ENCODE peak calls at places on chromosomes 3 and 15, in seven cellular contexts. One of them, this sample, is unnamed.

GRCh38 chr15:101458908-101459578 is 30.5 kb downstream of the PCSK6 start:
- DNase-seq in NCI-H345: no peak
- DNase-seq in activated T-cell treated with anti-CD3 and anti-CD28 coated beads, Interleukin-2, amount 50 U/mL, for 72 hours: no peak
- DNase-seq in psoas muscle: peak; percentile 45
- DNase-seq in Ammon's horn: no peak
- DNase-seq in LHCN-M2: no peak
- DNase-seq in endothelial cell: peak; percentile 13
- DNase-seq in this sample: no peak

GRCh38 chr3:124315215-124316033 is 323.5 kb upstream of the ROPN1 start:
- DNase-seq in Ammon's horn: no peak
- DNase-seq in endothelial cell: no peak
- DNase-seq in activated T-cell treated with anti-CD3 and anti-CD28 coated beads, Interleukin-2, amount 50 U/mL, for 72 hours: no peak
- DNase-seq in psoas muscle: no peak
- DNase-seq in LHCN-M2: peak; percentile 42
- DNase-seq in NCI-H345: no peak
- DNase-seq in this sample: no peak

GRCh38 chr3:188244395-188244861 is 90.5 kb downstream of the LPP start:
- DNase-seq in LHCN-M2: peak; percentile 91
- DNase-seq in activated T-cell treated with anti-CD3 and anti-CD28 coated beads, Interleukin-2, amount 50 U/mL, for 72 hours: no peak
- DNase-seq in Ammon's horn: no peak
- DNase-seq in endothelial cell: no peak
- DNase-seq in psoas muscle: no peak
- DNase-seq in NCI-H345: no peak
- DNase-seq in this sample: no peak

GRCh38 chr3:45218578-45219390 is 7.3 kb downstream of the TMEM158 start:
- DNase-seq in NCI-H345: no peak
- DNase-seq in Ammon's horn: no peak
- DNase-seq in endothelial cell: no peak
- DNase-seq in psoas muscle: no peak
- DNase-seq in activated T-cell treated with anti-CD3 and anti-CD28 coated beads, Interleukin-2, amount 50 U/mL, for 72 hours: no peak
- DNase-seq in LHCN-M2: peak; percentile 86
- DNase-seq in this sample: no peak

GRCh38 chr15:70775160-70775559 is 11.8 kb upstream of the UACA start:
- DNase-seq in Ammon's horn: no peak
- DNase-seq in activated T-cell treated with anti-CD3 and anti-CD28 coated beads, Interleukin-2, amount 50 U/mL, for 72 hours: no peak
- DNase-seq in NCI-H345: no peak
- DNase-seq in psoas muscle: no peak
- DNase-seq in LHCN-M2: peak; percentile 93
- DNase-seq in endothelial cell: no peak
- DNase-seq in this sample: no peak

GRCh38 chr3:32056559-32057290 is 49.7 kb upstream of the GPD1L start:
- DNase-seq in NCI-H345: no peak
- DNase-seq in activated T-cell treated with anti-CD3 and anti-CD28 coated beads, Interleukin-2, amount 50 U/mL, for 72 hours: no peak
- DNase-seq in endothelial cell: no peak
- DNase-seq in psoas muscle: no peak
- DNase-seq in Ammon's horn: no peak
- DNase-seq in LHCN-M2: no peak
- DNase-seq in this sample: no peak

GRCh38 chr3:73498764-73499622 is 125.7 kb downstream of the PDZRN3 start:
- DNase-seq in endothelial cell: no peak
- DNase-seq in Ammon's horn: no peak
- DNase-seq in psoas muscle: no peak
- DNase-seq in activated T-cell treated with anti-CD3 and anti-CD28 coated beads, Interleukin-2, amount 50 U/mL, for 72 hours: peak; percentile 9
- DNase-seq in LHCN-M2: no peak
- DNase-seq in NCI-H345: no peak
- DNase-seq in this sample: no peak

GRCh38 chr15:40050788-40051615 is 12.0 kb upstream of the SRP14 start:
- DNase-seq in psoas muscle: no peak
- DNase-seq in Ammon's horn: no peak
- DNase-seq in NCI-H345: no peak
- DNase-seq in endothelial cell: no peak
- DNase-seq in activated T-cell treated with anti-CD3 and anti-CD28 coated beads, Interleukin-2, amount 50 U/mL, for 72 hours: peak; percentile 30
- DNase-seq in LHCN-M2: no peak
- DNase-seq in this sample: no peak

GRCh38 chr3:32018723-32019564 is 37.4 kb downstream of the ZNF860 start:
- DNase-seq in Ammon's horn: peak; percentile 59
- DNase-seq in endothelial cell: no peak
- DNase-seq in NCI-H345: peak; percentile 17
- DNase-seq in psoas muscle: no peak
- DNase-seq in LHCN-M2: peak; percentile 54
- DNase-seq in activated T-cell treated with anti-CD3 and anti-CD28 coated beads, Interleukin-2, amount 50 U/mL, for 72 hours: no peak
- DNase-seq in this sample: no peak

GRCh38 chr3:58532794-58533220 is 4.2 kb downstream of the ACOX2 start:
- DNase-seq in activated T-cell treated with anti-CD3 and anti-CD28 coated beads, Interleukin-2, amount 50 U/mL, for 72 hours: peak; percentile 86
- DNase-seq in LHCN-M2: peak; percentile 56
- DNase-seq in endothelial cell: peak; percentile 73
- DNase-seq in psoas muscle: peak; percentile 73
- DNase-seq in Ammon's horn: peak; percentile 85
- DNase-seq in NCI-H345: peak; percentile 53
- DNase-seq in this sample: peak; percentile 84

GRCh38 chr3:112390783-112391641 is 58.1 kb downstream of the CD200 start:
- DNase-seq in LHCN-M2: peak; percentile 92
- DNase-seq in activated T-cell treated with anti-CD3 and anti-CD28 coated beads, Interleukin-2, amount 50 U/mL, for 72 hours: no peak
- DNase-seq in endothelial cell: no peak
- DNase-seq in Ammon's horn: peak; percentile 91
- DNase-seq in psoas muscle: no peak
- DNase-seq in NCI-H345: no peak
- DNase-seq in this sample: no peak

GRCh38 chr3:186953011-186953487 is 22.7 kb downstream of the ST6GAL1 start:
- DNase-seq in Ammon's horn: peak; percentile 54
- DNase-seq in LHCN-M2: peak; percentile 45
- DNase-seq in NCI-H345: no peak
- DNase-seq in activated T-cell treated with anti-CD3 and anti-CD28 coated beads, Interleukin-2, amount 50 U/mL, for 72 hours: peak; percentile 19
- DNase-seq in endothelial cell: no peak
- DNase-seq in psoas muscle: no peak
- DNase-seq in this sample: no peak

GRCh38 chr15:79218588-79219200 is 63.8 kb upstream of the ANKRD34C start:
- DNase-seq in Ammon's horn: no peak
- DNase-seq in psoas muscle: no peak
- DNase-seq in LHCN-M2: peak; percentile 48
- DNase-seq in NCI-H345: no peak
- DNase-seq in activated T-cell treated with anti-CD3 and anti-CD28 coated beads, Interleukin-2, amount 50 U/mL, for 72 hours: no peak
- DNase-seq in endothelial cell: no peak
- DNase-seq in this sample: no peak

GRCh38 chr3:155744626-155745324 is at the start of gene PLCH1:
- DNase-seq in NCI-H345: peak; percentile 68
- DNase-seq in Ammon's horn: peak; percentile 77
- DNase-seq in LHCN-M2: peak; percentile 26
- DNase-seq in endothelial cell: peak; percentile 77
- DNase-seq in psoas muscle: peak; percentile 51
- DNase-seq in activated T-cell treated with anti-CD3 and anti-CD28 coated beads, Interleukin-2, amount 50 U/mL, for 72 hours: peak; percentile 56
- DNase-seq in this sample: peak; percentile 47

GRCh38 chr3:176431986-176432385 is 765.3 kb downstream of the TBL1XR1 start:
- DNase-seq in Ammon's horn: no peak
- DNase-seq in endothelial cell: no peak
- DNase-seq in activated T-cell treated with anti-CD3 and anti-CD28 coated beads, Interleukin-2, amount 50 U/mL, for 72 hours: no peak
- DNase-seq in LHCN-M2: peak; percentile 56
- DNase-seq in NCI-H345: no peak
- DNase-seq in psoas muscle: no peak
- DNase-seq in this sample: no peak

GRCh38 chr3:153658151-153658550 is 463.0 kb upstream of the ARHGEF26 start:
- DNase-seq in psoas muscle: no peak
- DNase-seq in NCI-H345: no peak
- DNase-seq in LHCN-M2: no peak
- DNase-seq in endothelial cell: no peak
- DNase-seq in Ammon's horn: no peak
- DNase-seq in activated T-cell treated with anti-CD3 and anti-CD28 coated beads, Interleukin-2, amount 50 U/mL, for 72 hours: no peak
- DNase-seq in this sample: no peak

GRCh38 chr3:44442591-44443309 is 34.7 kb downstream of the ZNF445 start:
- DNase-seq in activated T-cell treated with anti-CD3 and anti-CD28 coated beads, Interleukin-2, amount 50 U/mL, for 72 hours: peak; percentile 52
- DNase-seq in NCI-H345: no peak
- DNase-seq in psoas muscle: no peak
- DNase-seq in Ammon's horn: no peak
- DNase-seq in endothelial cell: no peak
- DNase-seq in LHCN-M2: no peak
- DNase-seq in this sample: no peak

GRCh38 chr3:23075478-23075877 is 127.6 kb upstream of the UBE2E2 start:
- DNase-seq in Ammon's horn: no peak
- DNase-seq in LHCN-M2: peak; percentile 43
- DNase-seq in endothelial cell: no peak
- DNase-seq in activated T-cell treated with anti-CD3 and anti-CD28 coated beads, Interleukin-2, amount 50 U/mL, for 72 hours: no peak
- DNase-seq in NCI-H345: no peak
- DNase-seq in psoas muscle: no peak
- DNase-seq in this sample: no peak

GRCh38 chr3:73045391-73045790 is 16.1 kb upstream of the EBLN2 start:
- DNase-seq in LHCN-M2: no peak
- DNase-seq in endothelial cell: no peak
- DNase-seq in psoas muscle: no peak
- DNase-seq in Ammon's horn: no peak
- DNase-seq in activated T-cell treated with anti-CD3 and anti-CD28 coated beads, Interleukin-2, amount 50 U/mL, for 72 hours: no peak
- DNase-seq in NCI-H345: no peak
- DNase-seq in this sample: no peak

GRCh38 chr3:197846491-197846890 is 55.4 kb downstream of the LRCH3 start:
- DNase-seq in NCI-H345: no peak
- DNase-seq in psoas muscle: no peak
- DNase-seq in activated T-cell treated with anti-CD3 and anti-CD28 coated beads, Interleukin-2, amount 50 U/mL, for 72 hours: no peak
- DNase-seq in Ammon's horn: no peak
- DNase-seq in endothelial cell: no peak
- DNase-seq in LHCN-M2: no peak
- DNase-seq in this sample: no peak

GRCh38 chr15:95129589-95129988 is 898.2 kb downstream of the MCTP2 start:
- DNase-seq in endothelial cell: no peak
- DNase-seq in NCI-H345: no peak
- DNase-seq in psoas muscle: no peak
- DNase-seq in Ammon's horn: no peak
- DNase-seq in activated T-cell treated with anti-CD3 and anti-CD28 coated beads, Interleukin-2, amount 50 U/mL, for 72 hours: no peak
- DNase-seq in LHCN-M2: peak; percentile 33
- DNase-seq in this sample: no peak

GRCh38 chr15:97084650-97085049 is 754.1 kb downstream of the NR2F2 start:
- DNase-seq in activated T-cell treated with anti-CD3 and anti-CD28 coated beads, Interleukin-2, amount 50 U/mL, for 72 hours: no peak
- DNase-seq in Ammon's horn: no peak
- DNase-seq in endothelial cell: no peak
- DNase-seq in NCI-H345: no peak
- DNase-seq in LHCN-M2: no peak
- DNase-seq in psoas muscle: no peak
- DNase-seq in this sample: no peak

GRCh38 chr3:49805367-49805782 is 2.3 kb downstream of the INKA1 start:
- DNase-seq in NCI-H345: no peak
- DNase-seq in Ammon's horn: peak; percentile 78
- DNase-seq in LHCN-M2: peak; percentile 78
- DNase-seq in endothelial cell: peak; percentile 46
- DNase-seq in psoas muscle: peak; percentile 87
- DNase-seq in activated T-cell treated with anti-CD3 and anti-CD28 coated beads, Interleukin-2, amount 50 U/mL, for 72 hours: no peak
- DNase-seq in this sample: no peak

GRCh38 chr3:105293441-105293840 is 73.3 kb upstream of the ALCAM start:
- DNase-seq in NCI-H345: no peak
- DNase-seq in activated T-cell treated with anti-CD3 and anti-CD28 coated beads, Interleukin-2, amount 50 U/mL, for 72 hours: no peak
- DNase-seq in endothelial cell: no peak
- DNase-seq in LHCN-M2: no peak
- DNase-seq in Ammon's horn: no peak
- DNase-seq in psoas muscle: no peak
- DNase-seq in this sample: no peak

GRCh38 chr3:5505997-5506396 is 318.5 kb downstream of the EDEM1 start:
- DNase-seq in psoas muscle: no peak
- DNase-seq in LHCN-M2: no peak
- DNase-seq in Ammon's horn: no peak
- DNase-seq in NCI-H345: no peak
- DNase-seq in endothelial cell: no peak
- DNase-seq in activated T-cell treated with anti-CD3 and anti-CD28 coated beads, Interleukin-2, amount 50 U/mL, for 72 hours: no peak
- DNase-seq in this sample: no peak

GRCh38 chr15:81886080-81886479 is 159.7 kb downstream of the MEX3B start:
- DNase-seq in Ammon's horn: no peak
- DNase-seq in psoas muscle: no peak
- DNase-seq in LHCN-M2: no peak
- DNase-seq in endothelial cell: no peak
- DNase-seq in activated T-cell treated with anti-CD3 and anti-CD28 coated beads, Interleukin-2, amount 50 U/mL, for 72 hours: no peak
- DNase-seq in NCI-H345: no peak
- DNase-seq in this sample: no peak

GRCh38 chr15:91578511-91578910 is 275.0 kb upstream of the SLCO3A1 start:
- DNase-seq in endothelial cell: no peak
- DNase-seq in NCI-H345: no peak
- DNase-seq in Ammon's horn: no peak
- DNase-seq in psoas muscle: no peak
- DNase-seq in LHCN-M2: no peak
- DNase-seq in activated T-cell treated with anti-CD3 and anti-CD28 coated beads, Interleukin-2, amount 50 U/mL, for 72 hours: no peak
- DNase-seq in this sample: no peak

GRCh38 chr15:51483520-51483919 is 139.1 kb downstream of the DMXL2 start:
- DNase-seq in Ammon's horn: no peak
- DNase-seq in NCI-H345: no peak
- DNase-seq in endothelial cell: no peak
- DNase-seq in activated T-cell treated with anti-CD3 and anti-CD28 coated beads, Interleukin-2, amount 50 U/mL, for 72 hours: no peak
- DNase-seq in LHCN-M2: no peak
- DNase-seq in psoas muscle: no peak
- DNase-seq in this sample: no peak

GRCh38 chr3:178054505-178054904 is 481.7 kb upstream of the KCNMB2 start:
- DNase-seq in NCI-H345: no peak
- DNase-seq in LHCN-M2: no peak
- DNase-seq in activated T-cell treated with anti-CD3 and anti-CD28 coated beads, Interleukin-2, amount 50 U/mL, for 72 hours: no peak
- DNase-seq in Ammon's horn: no peak
- DNase-seq in endothelial cell: no peak
- DNase-seq in psoas muscle: no peak
- DNase-seq in this sample: no peak

GRCh38 chr3:22988566-22988965 is 214.6 kb upstream of the UBE2E2 start:
- DNase-seq in psoas muscle: no peak
- DNase-seq in NCI-H345: peak; percentile 75
- DNase-seq in activated T-cell treated with anti-CD3 and anti-CD28 coated beads, Interleukin-2, amount 50 U/mL, for 72 hours: no peak
- DNase-seq in endothelial cell: no peak
- DNase-seq in Ammon's horn: no peak
- DNase-seq in LHCN-M2: no peak
- DNase-seq in this sample: no peak

GRCh38 chr15:51751687-51752683 is 588 bp downstream of the TMOD2 start:
- DNase-seq in NCI-H345: peak; percentile 19
- DNase-seq in activated T-cell treated with anti-CD3 and anti-CD28 coated beads, Interleukin-2, amount 50 U/mL, for 72 hours: peak; percentile 24
- DNase-seq in Ammon's horn: peak; percentile 61
- DNase-seq in LHCN-M2: peak; percentile 30
- DNase-seq in endothelial cell: peak; percentile 50
- DNase-seq in psoas muscle: peak; percentile 29
- DNase-seq in this sample: peak; percentile 18

GRCh38 chr3:82707035-82707434 is 945.6 kb upstream of the GBE1 start:
- DNase-seq in NCI-H345: no peak
- DNase-seq in endothelial cell: no peak
- DNase-seq in psoas muscle: no peak
- DNase-seq in activated T-cell treated with anti-CD3 and anti-CD28 coated beads, Interleukin-2, amount 50 U/mL, for 72 hours: no peak
- DNase-seq in LHCN-M2: no peak
- DNase-seq in Ammon's horn: no peak
- DNase-seq in this sample: no peak

GRCh38 chr15:57903626-57904025 is 161.9 kb downstream of the ALDH1A2 start:
- DNase-seq in psoas muscle: no peak
- DNase-seq in activated T-cell treated with anti-CD3 and anti-CD28 coated beads, Interleukin-2, amount 50 U/mL, for 72 hours: no peak
- DNase-seq in Ammon's horn: no peak
- DNase-seq in LHCN-M2: no peak
- DNase-seq in NCI-H345: no peak
- DNase-seq in endothelial cell: no peak
- DNase-seq in this sample: no peak

GRCh38 chr15:48754011-48754410 is 56.9 kb downstream of the CEP152 start:
- DNase-seq in LHCN-M2: no peak
- DNase-seq in psoas muscle: no peak
- DNase-seq in NCI-H345: no peak
- DNase-seq in endothelial cell: no peak
- DNase-seq in Ammon's horn: no peak
- DNase-seq in activated T-cell treated with anti-CD3 and anti-CD28 coated beads, Interleukin-2, amount 50 U/mL, for 72 hours: no peak
- DNase-seq in this sample: no peak

GRCh38 chr3:126028096-126028495 is 55.8 kb downstream of the SLC41A3 start:
- DNase-seq in NCI-H345: no peak
- DNase-seq in activated T-cell treated with anti-CD3 and anti-CD28 coated beads, Interleukin-2, amount 50 U/mL, for 72 hours: no peak
- DNase-seq in LHCN-M2: no peak
- DNase-seq in psoas muscle: no peak
- DNase-seq in Ammon's horn: no peak
- DNase-seq in endothelial cell: no peak
- DNase-seq in this sample: no peak